ENCODE peak calls at places on chromosomes 7 and 10, in nine cellular contexts. P is bronchial epithelial cell, A is cardiac fibroblast, M is WTC11, U is NB4, V is lung, J is upper lobe of right lung, R is GM10248, K is body of pancreas. F is an unnamed sample.

GRCh38 chr10:124465003-124465776 is 3.6 kb downstream of the LHPP start:
- DNase-seq in K (no peak), P (no peak), A (no peak), U (peak), J (no peak), R (peak), M (no peak), V (no peak), F (no peak)

GRCh38 chr7:156617215-156617614 is 23.4 kb upstream of the RNF32 start:
- DNase-seq in R (no peak), P (no peak), M (no peak), J (no peak), A (no peak), K (no peak), V (no peak), U (no peak), F (no peak)

GRCh38 chr10:4352566-4352961 is 473.4 kb upstream of the AKR1E2 start:
- DNase-seq in J (no peak), R (no peak), P (no peak), A (peak), M (no peak), K (peak), V (no peak), U (no peak), F (no peak)

GRCh38 chr10:112307631-112308502 is 24.7 kb downstream of the TECTB start:
- DNase-seq in A (peak), M (peak), U (peak), V (peak), R (peak), K (peak), P (peak), J (peak), F (no peak)

GRCh38 chr7:82050792-82051191 is 280.9 kb upstream of the HGF start:
- DNase-seq in K (no peak), R (no peak), P (peak), V (no peak), M (no peak), A (peak), U (no peak), J (no peak), F (no peak)

GRCh38 chr10:78715435-78715834 is 353.3 kb upstream of the ZMIZ1 start:
- DNase-seq in A (no peak), V (no peak), K (no peak), U (no peak), R (no peak), M (no peak), J (no peak), P (no peak), F (no peak)

GRCh38 chr10:73838827-73839226 is 27.4 kb upstream of the NDST2 start:
- DNase-seq in P (peak), J (no peak), A (peak), R (no peak), M (no peak), V (no peak), U (no peak), K (no peak), F (no peak)

GRCh38 chr7:108114117-108114841 is 15.9 kb downstream of the LAMB4 start:
- DNase-seq in A (peak), R (no peak), P (peak), M (peak), K (peak), V (no peak), U (peak), J (no peak), F (no peak)

GRCh38 chr7:27143022-27143949 is at the start of gene HOXA5:
- DNase-seq in K (peak), P (peak), U (no peak), A (peak), J (peak), M (peak), R (no peak), V (peak), F (no peak)

GRCh38 chr7:40507166-40507565 is 372.4 kb downstream of the SUGCT start:
- DNase-seq in V (no peak), P (peak), M (no peak), K (no peak), R (peak), A (peak), J (no peak), U (peak), F (no peak)

GRCh38 chr7:64636386-64636785 is 29.5 kb upstream of the ZNF107 start:
- DNase-seq in J (no peak), R (no peak), M (no peak), A (no peak), V (no peak), U (peak), K (no peak), P (no peak), F (no peak)

GRCh38 chr10:91621483-91622113 is 11.3 kb downstream of the PPP1R3C start:
- DNase-seq in R (no peak), V (no peak), K (peak), J (no peak), U (no peak), A (no peak), M (no peak), P (no peak), F (no peak)

GRCh38 chr10:129685271-129685670 is 218.2 kb downstream of the MGMT start:
- DNase-seq in R (no peak), U (no peak), P (no peak), A (no peak), M (no peak), K (no peak), V (no peak), J (no peak), F (no peak)

GRCh38 chr7:138900040-138900828 is 81.0 kb downstream of the KIAA1549 start:
- DNase-seq in R (no peak), U (no peak), J (no peak), V (no peak), K (no peak), P (no peak), A (no peak), M (no peak), F (no peak)

GRCh38 chr7:93902777-93903423 is 3.5 kb upstream of the GNGT1 start:
- DNase-seq in M (no peak), V (no peak), U (peak), J (no peak), A (peak), R (peak), K (no peak), P (peak), F (no peak)

GRCh38 chr7:13148548-13148947 is 461.1 kb downstream of the ARL4A start:
- DNase-seq in A (no peak), R (no peak), M (no peak), P (no peak), K (no peak), U (no peak), J (no peak), V (no peak), F (no peak)
- TF ChIP-seq CTCF in A (no peak), R (no peak), M (no peak), P (no peak), K (no peak), U (no peak), J (no peak), V (no peak), F (no peak)

GRCh38 chr7:127708788-127709187 is 56.8 kb downstream of the SND1 start:
- DNase-seq in P (peak), R (peak), V (peak), M (peak), J (no peak), A (peak), U (peak), K (peak), F (no peak)
- TF ChIP-seq CTCF in P (peak), R (peak), V (peak), M (peak), J (peak), A (peak), U (peak), K (peak), F (peak)

GRCh38 chr10:43109671-43110249 is 28.5 kb upstream of the CSGALNACT2 start:
- DNase-seq in V (no peak), A (no peak), P (peak), K (no peak), M (no peak), R (no peak), U (no peak), J (no peak), F (peak)
- TF ChIP-seq CTCF in V (no peak), A (no peak), P (no peak), K (no peak), M (no peak), R (no peak), U (no peak), J (no peak), F (no peak)

GRCh38 chr7:147978651-147979050 is 611.9 kb upstream of the C7orf33 start:
- DNase-seq in P (no peak), U (no peak), J (no peak), A (no peak), V (no peak), R (no peak), M (no peak), K (no peak), F (no peak)

GRCh38 chr7:147990079-147990478 is 600.5 kb upstream of the C7orf33 start:
- DNase-seq in V (no peak), P (no peak), A (no peak), J (no peak), M (no peak), R (no peak), K (no peak), U (no peak), F (no peak)

GRCh38 chr7:147981072-147981813 is 609.3 kb upstream of the C7orf33 start:
- DNase-seq in J (no peak), V (no peak), U (no peak), R (peak), P (no peak), A (no peak), K (no peak), M (no peak), F (no peak)

GRCh38 chr7:147982307-147982706 is 608.3 kb upstream of the C7orf33 start:
- DNase-seq in P (no peak), A (no peak), J (no peak), M (no peak), K (no peak), R (no peak), V (no peak), U (no peak), F (no peak)

DNA sequence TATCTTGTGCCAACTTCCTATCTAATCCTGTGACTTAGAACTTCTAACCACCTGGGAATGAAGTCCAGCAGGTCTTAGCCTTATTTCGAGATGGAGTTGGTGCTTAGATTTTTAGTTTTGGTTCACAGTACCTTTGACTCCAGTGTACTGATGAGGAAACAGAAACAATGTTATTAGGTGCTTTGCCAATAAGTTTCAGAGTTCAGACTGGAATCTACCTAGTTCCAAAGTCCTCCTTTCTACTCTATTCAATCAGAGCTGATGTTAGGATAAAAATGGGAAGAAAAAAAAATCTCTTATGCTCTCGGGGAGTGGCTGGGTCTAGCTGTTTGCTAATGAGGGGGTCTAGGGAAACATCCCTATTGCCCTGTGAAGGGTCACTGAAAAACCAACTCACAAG is 606.3 kb upstream of the C7orf33 start:
- DNase-seq in U (no peak), V (no peak), A (no peak), P (no peak), R (no peak), M (no peak), K (no peak), J (no peak), F (no peak)
- TF ChIP-seq CTCF in U (no peak), V (no peak), A (no peak), P (no peak), R (no peak), M (no peak), K (no peak), J (no peak), F (no peak)